ENCODE peak calls at places on chromosomes 16 and 17, in six cellular contexts. S is sigmoid colon, T is suprapubic skin, A is mammary epithelial cell, U is ELR, W is fibroblast of lung. M is an unnamed sample.

GRCh38 chr17:42097691-42098661 is at the start of gene ZNF385C:
- DNase-seq in T (no peak), S (no peak), A (no peak), U (no peak), W (no peak), M (no peak)

GRCh38 chr17:73939808-73940207 is 263.7 kb upstream of the RPL38 start:
- DNase-seq in U (no peak), T (no peak), S (no peak), A (no peak), W (no peak), M (no peak)

GRCh38 chr17:69961488-69962145 is 113.4 kb upstream of the KCNJ16 start:
- DNase-seq in A (no peak), W (peak), T (peak), U (no peak), S (peak), M (peak)

GRCh38 chr17:19284005-19284959 is 47.1 kb downstream of the EPN2 start:
- DNase-seq in T (no peak), U (no peak), A (no peak), S (no peak), W (no peak), M (no peak)

GRCh38 chr16:13064821-13065220 is 163.4 kb downstream of the SHISA9 start:
- DNase-seq in U (no peak), A (no peak), W (no peak), T (no peak), S (no peak), M (no peak)

GRCh38 chr17:1713878-1714487 is 3.8 kb upstream of the TLCD2 start:
- DNase-seq in U (peak), S (no peak), A (peak), W (peak), T (no peak), M (peak)

GRCh38 chr17:81821147-81821546 is 11.9 kb downstream of the MCRIP1 start:
- DNase-seq in U (no peak), S (no peak), A (no peak), T (no peak), W (no peak), M (no peak)

GRCh38 chr17:10600551-10600950 is 51.1 kb upstream of the MYH2 start:
- DNase-seq in W (peak), T (no peak), S (no peak), U (peak), A (no peak), M (no peak)

GRCh38 chr16:72241930-72242329 is 70.0 kb upstream of the PMFBP1 start:
- DNase-seq in T (no peak), A (peak), W (peak), S (no peak), U (peak), M (peak)

GRCh38 chr17:75390982-75391381 is 14.5 kb downstream of the GRB2 start:
- DNase-seq in T (no peak), S (no peak), U (no peak), W (peak), A (no peak), M (peak)

GRCh38 chr16:89827383-89828198 is 684 bp upstream of the SPIRE2 start:
- DNase-seq in S (no peak), A (no peak), T (no peak), W (peak), U (peak), M (peak)

GRCh38 chr16:35364263-35364662 is 1904.9 kb downstream of the TP53TG3F start:
- DNase-seq in T (no peak), W (no peak), S (no peak), U (no peak), A (no peak), M (no peak)

GRCh38 chr16:15781650-15782049 is 75.2 kb downstream of the MYH11 start:
- DNase-seq in U (no peak), W (no peak), S (no peak), A (no peak), T (no peak), M (no peak)

GRCh38 chr17:64245218-64246145 is 17.6 kb downstream of the TEX2 start:
- DNase-seq in T (no peak), U (peak), S (no peak), W (no peak), A (peak), M (no peak)

GRCh38 chr17:6079155-6079554 is 9.0 kb downstream of the WSCD1 start:
- DNase-seq in W (no peak), A (no peak), S (no peak), U (no peak), T (no peak), M (no peak)

GRCh38 chr16:78538919-78539318 is 439.5 kb downstream of the WWOX start:
- DNase-seq in A (peak), W (no peak), T (no peak), U (no peak), S (no peak), M (no peak)

GRCh38 chr16:75733305-75734141 is 7.2 kb upstream of the CPHXL start:
- DNase-seq in W (peak), A (no peak), U (no peak), T (no peak), S (no peak), M (peak)